ENCODE peak calls at places on chromosomes 3 and 15, in six cellular contexts. A, X, H, Y, D and O are unnamed samples.

GRCh38 chr15:61141497-61142125 is 87.5 kb downstream of the RORA start:
- DNase-seq in A (no peak), X (no peak), H (no peak), Y (no peak), D (no peak), O (no peak)

GRCh38 chr15:57148236-57148635 is 228.1 kb upstream of the CGNL1 start:
- DNase-seq in A (no peak), X (no peak), H (no peak), Y (no peak), D (no peak), O (no peak)

GRCh38 chr15:67456677-67457529 is 64.0 kb upstream of the C15orf61 start:
- DNase-seq in A (peak; percentile 81), X (peak; percentile 86), H (peak; percentile 81), Y (peak; percentile 49), D (peak; percentile 23), O (peak; percentile 59)

GRCh38 chr3:189771842-189772494 is 140.8 kb downstream of the TP63 start:
- DNase-seq in A (no peak), X (no peak), H (no peak), Y (no peak), D (no peak), O (no peak)

GRCh38 chr3:78918361-78919020 is 849.3 kb downstream of the ROBO1 start:
- DNase-seq in A (no peak), X (no peak), H (no peak), Y (no peak), D (peak; percentile 38), O (peak; percentile 50)

GRCh38 chr15:43911235-43911661 is 84.4 kb downstream of the WDR76 start:
- DNase-seq in A (peak; percentile 26), X (no peak), H (no peak), Y (no peak), D (no peak), O (peak; percentile 93)

GRCh38 chr15:92930776-92931175 is 30.7 kb downstream of the CHD2 start:
- DNase-seq in A (no peak), X (no peak), H (no peak), Y (no peak), D (no peak), O (peak; percentile 93)

GRCh38 chr3:143979813-143980212 is 8.2 kb downstream of the DIPK2A start:
- DNase-seq in A (no peak), X (no peak), H (no peak), Y (no peak), D (no peak), O (peak; percentile 36)

GRCh38 chr3:181363231-181363630 is 348.5 kb upstream of the SOX2 start:
- DNase-seq in A (no peak), X (no peak), H (no peak), Y (no peak), D (no peak), O (no peak)

GRCh38 chr3:25889132-25889917 is 99.4 kb downstream of the OXSM start:
- DNase-seq in A (no peak), X (no peak), H (no peak), Y (no peak), D (no peak), O (peak; percentile 11)

GRCh38 chr15:60774829-60775228 is 295.9 kb upstream of the ICE2 start:
- DNase-seq in A (no peak), X (no peak), H (no peak), Y (no peak), D (no peak), O (no peak)

GRCh38 chr15:25727116-25727515 is 136.0 kb downstream of the ATP10A start:
- DNase-seq in A (no peak), X (no peak), H (no peak), Y (no peak), D (no peak), O (no peak)

GRCh38 chr3:153291052-153291689 is 129.1 kb downstream of the RAP2B start:
- DNase-seq in A (no peak), X (peak; percentile 26), H (peak; percentile 17), Y (peak; percentile 12), D (no peak), O (no peak)

GRCh38 chr3:111215481-111215880 is 143.9 kb downstream of the NECTIN3 start:
- DNase-seq in A (no peak), X (no peak), H (no peak), Y (no peak), D (no peak), O (peak; percentile 47)

GRCh38 chr3:146091397-146091796 is 69.6 kb downstream of the PLOD2 start:
- DNase-seq in A (no peak), X (no peak), H (no peak), Y (no peak), D (no peak), O (no peak)

GRCh38 chr15:57335326-57336118 is 40.8 kb upstream of the CGNL1 start:
- DNase-seq in A (no peak), X (no peak), H (no peak), Y (no peak), D (no peak), O (no peak)

GRCh38 chr3:162586591-162586990 is 1090.0 kb downstream of the OTOL1 start:
- DNase-seq in A (no peak), X (no peak), H (no peak), Y (no peak), D (no peak), O (peak; percentile 57)

GRCh38 chr3:76502076-76502475 is 537.8 kb upstream of the ROBO2 start:
- DNase-seq in A (no peak), X (no peak), H (no peak), Y (no peak), D (no peak), O (no peak)

GRCh38 chr3:144272715-144273114 is 301.1 kb downstream of the DIPK2A start:
- DNase-seq in A (no peak), X (no peak), H (no peak), Y (no peak), D (no peak), O (no peak)

GRCh38 chr15:69812881-69813280 is 284.8 kb downstream of the TLE3 start:
- DNase-seq in A (no peak), X (no peak), H (peak; percentile 93), Y (no peak), D (no peak), O (no peak)

GRCh38 chr15:51386029-51386428 is 44.6 kb downstream of the GLDN start:
- DNase-seq in A (no peak), X (no peak), H (no peak), Y (no peak), D (no peak), O (no peak)

GRCh38 chr15:88878720-88879184 is 16.6 kb downstream of the HAPLN3 start:
- DNase-seq in A (peak; percentile 87), X (peak; percentile 85), H (peak; percentile 83), Y (peak; percentile 37), D (no peak), O (peak; percentile 35)

GRCh38 chr3:163368168-163368567 is 1710.1 kb downstream of the SI start:
- DNase-seq in A (no peak), X (no peak), H (no peak), Y (no peak), D (no peak), O (no peak)

GRCh38 chr15:70111203-70112017 is 13.7 kb upstream of the TLE3 start:
- DNase-seq in A (peak; percentile 75), X (peak; percentile 79), H (peak; percentile 83), Y (no peak), D (no peak), O (peak; percentile 73)

DNA sequence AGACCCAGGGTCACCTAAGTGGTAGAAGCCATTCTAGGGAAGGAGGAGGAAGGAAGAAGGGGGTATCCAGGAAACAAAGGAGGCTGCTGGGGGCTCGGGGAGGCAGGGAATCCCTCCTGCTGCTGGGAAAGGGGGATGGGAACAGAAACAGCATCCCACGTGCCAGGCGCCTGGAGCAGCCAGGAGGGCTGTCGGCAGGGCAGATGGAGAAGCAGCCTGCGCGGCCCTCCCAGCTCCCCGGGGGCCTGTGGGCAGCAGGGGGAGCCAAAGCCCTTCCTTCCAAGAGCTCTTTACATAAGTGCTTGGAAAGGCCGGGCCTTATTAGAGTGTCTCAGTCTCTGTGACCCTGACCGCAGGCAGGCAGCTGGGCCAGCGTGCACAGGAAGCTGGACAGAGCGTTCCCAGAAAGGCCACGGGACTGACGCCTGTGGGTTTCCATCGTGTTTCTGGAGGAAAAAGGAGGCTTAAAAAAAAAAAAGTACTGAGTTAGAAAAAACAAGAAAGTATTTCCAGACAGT is 24.8 kb downstream of the LOXL1 start:
- DNase-seq in A (peak; percentile 80), X (peak; percentile 87), H (peak; percentile 81), Y (peak; percentile 83), D (no peak), O (peak; percentile 97)
- TF ChIP-seq BHLHE40 in A (no peak), X (no peak), H (peak; percentile 28), Y (peak; percentile 28), D (peak; percentile 10), O (peak; percentile 81)

GRCh38 chr15:59339252-59339672 is 33.4 kb downstream of the MYO1E start:
- DNase-seq in A (no peak), X (no peak), H (no peak), Y (peak; percentile 90), D (no peak), O (no peak)
- TF ChIP-seq BHLHE40 in A (no peak), X (no peak), H (no peak), Y (no peak), D (no peak), O (no peak)

DNA sequence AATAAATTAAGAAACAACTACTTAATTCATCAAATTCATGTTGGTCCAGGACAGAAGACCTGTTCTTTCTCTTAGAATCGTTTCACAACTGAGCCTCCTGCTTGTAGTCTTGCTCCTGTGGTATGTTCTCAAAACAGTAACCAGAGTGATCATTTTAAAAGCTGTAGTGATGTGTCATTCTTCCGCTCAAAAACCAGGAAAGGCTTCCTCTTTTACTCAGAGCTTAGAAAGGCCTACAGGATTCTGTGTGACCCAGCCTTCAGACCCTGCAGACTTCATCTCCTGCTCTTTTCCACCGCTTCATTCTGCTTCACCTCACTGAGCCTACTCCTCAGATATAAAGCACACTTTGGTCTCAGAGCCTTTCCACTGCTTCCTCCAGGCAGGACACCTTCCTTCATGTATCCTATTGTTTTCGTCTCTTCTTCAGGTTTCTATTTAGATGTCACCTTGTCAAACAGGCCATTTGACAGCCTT is 22.7 kb downstream of the ST6GAL1 start:
- DNase-seq in A (no peak), X (no peak), H (no peak), Y (no peak), D (no peak), O (peak; percentile 56)
- TF ChIP-seq BHLHE40 in A (no peak), X (no peak), H (no peak), Y (no peak), D (no peak), O (no peak)

GRCh38 chr15:26971303-26972018 is 480 bp downstream of the GABRG3 start:
- DNase-seq in A (no peak), X (no peak), H (no peak), Y (no peak), D (no peak), O (no peak)

GRCh38 chr15:26972636-26973035 is 1.7 kb downstream of the GABRG3 start:
- DNase-seq in A (no peak), X (no peak), H (no peak), Y (no peak), D (no peak), O (no peak)

GRCh38 chr15:26970712-26971210 is at the start of gene GABRG3:
- DNase-seq in A (peak; percentile 32), X (no peak), H (no peak), Y (no peak), D (no peak), O (no peak)

DNA sequence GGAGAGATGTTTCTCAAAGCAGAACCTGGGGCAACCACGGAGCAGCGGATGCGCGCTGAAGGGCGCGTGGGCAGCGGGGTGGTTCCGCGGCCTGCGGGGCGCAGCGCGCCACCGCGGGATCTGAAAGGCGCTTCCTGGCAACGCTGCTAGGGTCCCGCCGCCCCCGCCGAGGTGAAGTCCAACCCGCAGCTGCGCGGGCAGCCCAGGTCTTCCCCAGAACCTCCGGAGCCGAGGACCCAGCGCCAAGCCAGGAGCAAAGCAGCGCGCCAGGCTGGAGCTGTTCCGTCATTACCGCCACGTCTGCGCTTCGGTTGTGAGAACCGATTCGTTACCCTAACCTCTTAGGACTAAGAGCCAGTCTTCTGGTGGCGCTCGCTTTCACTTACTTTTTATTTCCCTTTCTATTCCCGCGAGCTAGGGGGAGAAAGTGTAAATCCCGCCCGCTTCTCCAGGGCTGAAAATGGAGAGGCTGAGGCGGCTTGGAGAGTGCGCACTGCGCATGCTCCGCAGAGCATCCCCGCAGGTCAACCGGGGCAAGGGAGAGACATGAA is 3.2 kb upstream of the GABRG3 start:
- DNase-seq in A (no peak), X (no peak), H (no peak), Y (no peak), D (no peak), O (no peak)
- TF ChIP-seq BHLHE40 in A (no peak), X (no peak), H (no peak), Y (no peak), D (no peak), O (no peak)